ENCODE peak calls at places on chromosome 3, in ten cellular contexts. G, I, B, V, O, J, N, Z, P and X are unnamed samples.
A peak's percentile ranks its signal among the peaks of the same experiment; 100 is the strongest.

GRCh38 chr3:10697918-10698317 is 118.1 kb upstream of the SLC6A11 start:
- DNase-seq in G (no peak), I (peak; percentile 9), B (no peak), V (no peak), O (no peak), J (no peak), N (no peak), Z (peak; percentile 12), P (no peak), X (no peak)

GRCh38 chr3:120561251-120562045 is 34.7 kb upstream of the NDUFB4 start:
- DNase-seq in G (peak; percentile 46), I (peak; percentile 84), B (peak; percentile 85), V (peak; percentile 77), O (no peak), J (peak; percentile 73), N (no peak), Z (peak; percentile 74), P (peak; percentile 68), X (peak; percentile 57)

GRCh38 chr3:52670621-52671521 is 14.8 kb downstream of the PBRM1 start:
- DNase-seq in G (peak; percentile 99), I (no peak), B (no peak), V (peak; percentile 95), O (peak; percentile 100), J (peak; percentile 100), N (no peak), Z (peak; percentile 99), P (no peak), X (no peak)

GRCh38 chr3:58167431-58168351 is 43.1 kb downstream of the DNASE1L3 start:
- DNase-seq in G (peak; percentile 37), I (peak; percentile 89), B (no peak), V (peak; percentile 64), O (no peak), J (peak; percentile 65), N (no peak), Z (peak; percentile 68), P (peak; percentile 71), X (peak; percentile 35)

GRCh38 chr3:65018801-65019200 is 331.0 kb upstream of the ADAMTS9 start:
- DNase-seq in G (no peak), I (no peak), B (no peak), V (no peak), O (no peak), J (no peak), N (no peak), Z (no peak), P (no peak), X (no peak)

GRCh38 chr3:85652322-85652721 is 693.5 kb downstream of the CADM2 start:
- DNase-seq in G (no peak), I (no peak), B (no peak), V (no peak), O (no peak), J (no peak), N (no peak), Z (no peak), P (no peak), X (no peak)

GRCh38 chr3:50480471-50480870 is 23.0 kb downstream of the CACNA2D2 start:
- DNase-seq in G (no peak), I (no peak), B (no peak), V (no peak), O (no peak), J (no peak), N (no peak), Z (no peak), P (no peak), X (no peak)

GRCh38 chr3:77467702-77468407 is 428.0 kb downstream of the ROBO2 start:
- DNase-seq in G (no peak), I (peak; percentile 59), B (no peak), V (no peak), O (no peak), J (no peak), N (no peak), Z (no peak), P (no peak), X (no peak)

GRCh38 chr3:169664034-169664820 is 715 bp upstream of the MECOM start:
- DNase-seq in G (no peak), I (no peak), B (peak; percentile 79), V (peak; percentile 71), O (no peak), J (no peak), N (no peak), Z (no peak), P (no peak), X (no peak)

GRCh38 chr3:14592390-14592789 is 52.2 kb upstream of the GRIP2 start:
- DNase-seq in G (no peak), I (peak; percentile 25), B (no peak), V (no peak), O (no peak), J (no peak), N (no peak), Z (no peak), P (peak; percentile 12), X (no peak)
- H3K27me3 ChIP-seq in G (peaks cover 8% of the 10 kb centered on the region), I (no peaks in the 10 kb centered on the region), B (peaks cover 23% of the 10 kb centered on the region), V (no peaks in the 10 kb centered on the region), O (peaks cover 2% of the 10 kb centered on the region), J (peaks cover 15% of the 10 kb centered on the region), N (no peaks in the 10 kb centered on the region), Z (peaks cover 4% of the 10 kb centered on the region), P (no peaks in the 10 kb centered on the region), X (peaks cover 3% of the 10 kb centered on the region)

DNA sequence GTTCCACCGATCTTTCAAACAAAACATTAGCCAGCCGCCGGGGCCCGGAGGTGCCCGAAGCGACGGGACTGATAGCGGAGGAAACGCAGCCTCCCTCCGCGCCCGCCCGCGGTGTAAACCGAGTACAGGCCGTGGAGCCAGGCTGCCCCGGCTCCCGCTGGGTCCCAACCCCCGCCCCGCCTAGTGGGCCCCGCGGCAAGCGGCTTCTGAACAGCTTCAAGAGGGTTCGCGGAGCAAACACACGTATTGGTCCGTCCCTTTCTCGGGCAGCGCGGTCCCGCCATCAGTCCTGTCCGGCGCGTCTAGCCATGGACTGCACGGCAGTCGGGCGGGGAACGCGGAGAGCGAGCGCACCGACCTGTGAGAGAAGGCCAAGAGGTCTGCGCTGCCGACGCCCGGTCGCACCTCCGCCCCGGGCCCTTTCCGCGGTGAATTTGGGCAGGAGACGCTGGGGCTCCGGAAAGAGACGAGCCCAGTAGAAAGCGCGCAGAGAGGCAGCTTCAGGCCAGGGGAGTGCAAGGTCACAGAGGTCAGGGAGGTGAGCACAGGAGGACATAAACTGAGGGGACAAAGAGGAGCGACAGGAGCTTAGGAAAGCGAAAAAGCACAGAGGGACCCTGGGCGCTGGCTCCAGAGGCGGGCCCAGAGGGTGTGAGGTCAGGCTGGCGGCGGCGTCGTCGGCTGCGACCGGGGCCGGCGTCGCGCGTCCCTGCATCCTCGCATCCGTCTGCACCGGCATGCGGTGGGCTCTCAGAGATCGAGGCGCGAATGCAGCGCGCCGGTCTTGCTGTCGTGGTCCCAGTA is 1.9 kb downstream of the FOXL2 start:
- DNase-seq in G (no peak), I (no peak), B (peak; percentile 76), V (no peak), O (no peak), J (no peak), N (no peak), Z (no peak), P (peak; percentile 58), X (no peak)
- H3K27me3 ChIP-seq in G (peaks cover 93% of the 10 kb centered on the region), I (peaks cover 93% of the 10 kb centered on the region), B (peaks cover 100% of the 10 kb centered on the region), V (peaks cover 78% of the 10 kb centered on the region), O (peaks cover 75% of the 10 kb centered on the region), J (peaks cover 97% of the 10 kb centered on the region), N (peaks cover 100% of the 10 kb centered on the region), Z (peaks cover 93% of the 10 kb centered on the region), P (peaks cover 5% of the 10 kb centered on the region), X (peaks cover 68% of the 10 kb centered on the region)

DNA sequence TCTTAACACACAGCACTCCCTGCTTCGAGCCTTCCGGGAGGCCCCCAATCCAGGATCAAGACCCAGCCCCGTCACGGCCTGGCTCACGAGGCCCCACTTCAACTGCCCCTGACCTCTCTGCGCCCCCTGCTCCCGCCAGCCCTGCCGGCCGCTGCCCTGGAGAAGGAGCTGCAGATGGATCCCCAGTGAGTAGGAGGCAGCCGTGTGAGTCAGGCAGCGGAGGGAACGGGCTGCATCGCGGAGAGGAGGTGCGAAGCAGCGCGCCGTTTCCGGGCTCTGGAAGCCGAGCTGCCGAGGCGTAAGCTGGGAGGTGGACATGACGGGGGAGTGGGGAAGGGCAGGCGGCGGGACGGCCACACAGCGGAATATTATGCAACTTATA is 133.4 kb downstream of the TPRA1 start:
- DNase-seq in G (no peak), I (peak; percentile 63), B (peak; percentile 71), V (peak; percentile 50), O (no peak), J (peak; percentile 60), N (no peak), Z (peak; percentile 64), P (no peak), X (no peak)
- H3K27me3 ChIP-seq in G (peaks cover 40% of the 10 kb centered on the region), I (peaks cover 30% of the 10 kb centered on the region), B (peaks cover 59% of the 10 kb centered on the region), V (peaks cover 18% of the 10 kb centered on the region), O (peaks cover 11% of the 10 kb centered on the region), J (peaks cover 32% of the 10 kb centered on the region), N (peaks cover 41% of the 10 kb centered on the region), Z (peaks cover 20% of the 10 kb centered on the region), P (no peaks in the 10 kb centered on the region), X (peaks cover 9% of the 10 kb centered on the region)

GRCh38 chr3:48412375-48413001 is 17.4 kb downstream of the PLXNB1 start:
- DNase-seq in G (no peak), I (peak; percentile 60), B (peak; percentile 58), V (no peak), O (no peak), J (no peak), N (no peak), Z (no peak), P (peak; percentile 39), X (no peak)
- H3K27me3 ChIP-seq in G (no peaks in the 10 kb centered on the region), I (no peaks in the 10 kb centered on the region), B (no peaks in the 10 kb centered on the region), V (no peaks in the 10 kb centered on the region), O (no peaks in the 10 kb centered on the region), J (no peaks in the 10 kb centered on the region), N (no peaks in the 10 kb centered on the region), Z (no peaks in the 10 kb centered on the region), P (no peaks in the 10 kb centered on the region), X (no peaks in the 10 kb centered on the region)

GRCh38 chr3:124497487-124497886 is 232.8 kb upstream of the UMPS start:
- DNase-seq in G (no peak), I (no peak), B (no peak), V (peak; percentile 40), O (no peak), J (no peak), N (no peak), Z (no peak), P (no peak), X (no peak)
- H3K27me3 ChIP-seq in G (peaks cover 8% of the 10 kb centered on the region), I (no peaks in the 10 kb centered on the region), B (no peaks in the 10 kb centered on the region), V (no peaks in the 10 kb centered on the region), O (no peaks in the 10 kb centered on the region), J (peaks cover 4% of the 10 kb centered on the region), N (no peaks in the 10 kb centered on the region), Z (no peaks in the 10 kb centered on the region), P (no peaks in the 10 kb centered on the region), X (no peaks in the 10 kb centered on the region)

DNA sequence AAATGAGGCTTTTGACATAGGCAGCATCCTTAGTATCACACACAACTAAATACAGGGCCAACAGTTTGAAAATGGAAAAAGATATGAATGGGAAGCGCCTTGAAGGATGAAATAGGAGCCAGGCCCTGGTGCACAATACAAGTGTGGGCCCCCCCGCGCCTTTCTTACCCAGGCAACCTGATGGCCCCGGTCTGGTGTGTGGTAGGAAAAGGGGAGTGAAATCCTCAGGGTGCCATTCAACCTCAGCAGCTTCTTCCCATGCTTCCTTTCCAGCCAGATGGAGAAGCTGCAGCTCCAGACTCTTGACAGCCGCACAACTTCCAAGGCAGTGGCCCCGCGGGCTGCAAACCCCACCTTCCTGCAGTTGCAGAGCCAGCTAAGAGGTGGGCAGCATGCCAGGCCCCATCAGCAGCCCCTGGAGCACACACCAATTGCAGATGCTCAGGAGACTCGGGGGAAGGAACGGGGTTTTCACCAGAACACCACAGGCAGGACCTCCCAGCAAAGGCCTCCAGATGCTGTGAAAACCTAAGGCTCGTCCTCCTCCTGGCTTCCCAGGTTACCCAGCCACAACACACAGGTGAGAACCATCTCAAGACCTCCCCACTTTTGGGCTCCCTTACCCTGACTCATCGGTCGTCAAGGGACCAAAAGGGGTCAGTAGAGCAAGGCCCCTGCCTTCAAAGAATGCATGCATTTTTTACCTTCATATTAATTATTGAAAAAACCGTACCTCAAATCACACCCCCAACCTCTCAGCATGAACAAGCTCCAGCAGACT is 101.6 kb downstream of the CPN2 start:
- DNase-seq in G (no peak), I (no peak), B (no peak), V (no peak), O (no peak), J (no peak), N (no peak), Z (no peak), P (no peak), X (no peak)
- H3K27me3 ChIP-seq in G (peaks cover 54% of the 10 kb centered on the region), I (no peaks in the 10 kb centered on the region), B (no peaks in the 10 kb centered on the region), V (no peaks in the 10 kb centered on the region), O (peaks cover 25% of the 10 kb centered on the region), J (peaks cover 65% of the 10 kb centered on the region), N (no peaks in the 10 kb centered on the region), Z (peaks cover 63% of the 10 kb centered on the region), P (no peaks in the 10 kb centered on the region), X (no peaks in the 10 kb centered on the region)